ENCODE peak calls at places on chromosomes 5 and 9, in seven cellular contexts. R is kidney epithelial cell, U is adrenal gland, E is ovary, C is upper lobe of right lung, J is foreskin fibroblast, I is body of pancreas. F is an unnamed sample.

GRCh38 chr9:95722141-95722540 is 153.3 kb upstream of the ERCC6L2 start:
- DNase-seq in R (no peak), U (no peak), E (no peak), C (no peak), J (no peak), I (no peak), F (no peak)

GRCh38 chr9:33404782-33405362 is 2.5 kb upstream of the AQP7 start:
- DNase-seq in R (no peak), U (no peak), E (no peak), C (no peak), J (peak), I (no peak), F (no peak)

GRCh38 chr9:113562653-113563381 is 99.3 kb downstream of the RGS3 start:
- DNase-seq in R (no peak), U (no peak), E (peak), C (peak), J (no peak), I (no peak), F (no peak)

GRCh38 chr9:69023650-69024049 is 9.7 kb upstream of the PRKACG start:
- DNase-seq in R (no peak), U (no peak), E (no peak), C (no peak), J (no peak), I (peak), F (no peak)

GRCh38 chr5:139650689-139651501 is 2.7 kb downstream of the CXXC5 start:
- DNase-seq in R (no peak), U (peak), E (no peak), C (peak), J (peak), I (peak), F (peak)

GRCh38 chr9:91066042-91066415 is 264.4 kb downstream of the SYK start:
- DNase-seq in R (no peak), U (no peak), E (no peak), C (no peak), J (no peak), I (no peak), F (no peak)

GRCh38 chr9:94922098-94922607 is 195.7 kb downstream of the AOPEP start:
- DNase-seq in R (peak), U (no peak), E (peak), C (peak), J (peak), I (peak), F (peak)

GRCh38 chr5:17896605-17897004 is 262.3 kb downstream of the TAF11L14 start:
- DNase-seq in R (no peak), U (no peak), E (no peak), C (no peak), J (peak), I (no peak), F (peak)

GRCh38 chr9:125428060-125428481 is 166.4 kb downstream of the GAPVD1 start:
- DNase-seq in R (no peak), U (no peak), E (no peak), C (peak), J (no peak), I (no peak), F (no peak)

GRCh38 chr5:149633671-149634350 is 52.5 kb downstream of the ARHGEF37 start:
- DNase-seq in R (no peak), U (no peak), E (no peak), C (no peak), J (peak), I (no peak), F (no peak)

GRCh38 chr5:73314395-73315195 is 134.0 kb downstream of the FOXD1 start:
- DNase-seq in R (no peak), U (no peak), E (no peak), C (no peak), J (no peak), I (no peak), F (no peak)

GRCh38 chr5:40490464-40491083 is 189.1 kb upstream of the PTGER4 start:
- DNase-seq in R (no peak), U (no peak), E (no peak), C (no peak), J (peak), I (no peak), F (no peak)

GRCh38 chr5:107855171-107855570 is 184.4 kb upstream of the EFNA5 start:
- DNase-seq in R (no peak), U (no peak), E (no peak), C (no peak), J (peak), I (no peak), F (peak)

GRCh38 chr5:175735701-175736100 is 77.8 kb downstream of the HRH2 start:
- DNase-seq in R (no peak), U (no peak), E (no peak), C (no peak), J (no peak), I (no peak), F (no peak)

GRCh38 chr5:39714036-39714698 is 289.4 kb upstream of the DAB2 start:
- DNase-seq in R (no peak), U (peak), E (no peak), C (no peak), J (peak), I (peak), F (peak)

GRCh38 chr9:124008307-124008854 is 3.2 kb upstream of the LHX2 start:
- DNase-seq in R (no peak), U (no peak), E (no peak), C (no peak), J (no peak), I (no peak), F (no peak)

GRCh38 chr9:115084709-115085108 is 33.2 kb downstream of the TNC start:
- DNase-seq in R (no peak), U (no peak), E (no peak), C (no peak), J (no peak), I (no peak), F (no peak)

GRCh38 chr5:158609328-158609727 is 490.4 kb downstream of the EBF1 start:
- DNase-seq in R (no peak), U (no peak), E (no peak), C (no peak), J (peak), I (no peak), F (no peak)

GRCh38 chr5:38048400-38048799 is 208.6 kb upstream of the GDNF start:
- DNase-seq in R (no peak), U (no peak), E (no peak), C (no peak), J (no peak), I (no peak), F (no peak)

GRCh38 chr5:57447656-57448055 is 35.0 kb downstream of the ACTBL2 start:
- DNase-seq in R (no peak), U (no peak), E (no peak), C (no peak), J (peak), I (no peak), F (peak)

GRCh38 chr5:141135030-141135717 is at the start of gene PCDHB5:
- DNase-seq in R (no peak), U (peak), E (no peak), C (no peak), J (peak), I (peak), F (peak)

GRCh38 chr5:102681403-102681983 is 73.6 kb upstream of the PAM start:
- DNase-seq in R (peak), U (peak), E (peak), C (peak), J (peak), I (peak), F (peak)

GRCh38 chr9:78288214-78288892 is 8.6 kb upstream of the PSAT1 start:
- DNase-seq in R (no peak), U (no peak), E (no peak), C (no peak), J (no peak), I (no peak), F (no peak)

GRCh38 chr9:135969064-135969683 is 8.0 kb upstream of the UBAC1 start:
- DNase-seq in R (no peak), U (no peak), E (no peak), C (no peak), J (no peak), I (no peak), F (peak)

GRCh38 chr5:32420506-32420905 is 24.0 kb downstream of the ZFR start:
- DNase-seq in R (no peak), U (no peak), E (no peak), C (no peak), J (peak), I (no peak), F (peak)

GRCh38 chr9:127785023-127785932 is 556 bp upstream of the CDK9 start:
- DNase-seq in R (no peak), U (peak), E (peak), C (peak), J (peak), I (peak), F (peak)

GRCh38 chr5:164354138-164354751 is 848.8 kb downstream of the MAT2B start:
- DNase-seq in R (no peak), U (no peak), E (no peak), C (no peak), J (no peak), I (no peak), F (no peak)

GRCh38 chr9:125142560-125143376 is 560 bp downstream of the SCAI start:
- DNase-seq in R (no peak), U (peak), E (no peak), C (no peak), J (no peak), I (peak), F (no peak)

GRCh38 chr5:93874080-93874479 is 132.7 kb upstream of the POU5F2 start:
- DNase-seq in R (no peak), U (no peak), E (no peak), C (no peak), J (peak), I (no peak), F (peak)

GRCh38 chr5:9927106-9927505 is 297.0 kb upstream of the TAS2R1 start:
- DNase-seq in R (peak), U (no peak), E (no peak), C (no peak), J (peak), I (no peak), F (peak)

GRCh38 chr5:6574537-6574936 is 58.3 kb downstream of the NSUN2 start:
- DNase-seq in R (no peak), U (no peak), E (no peak), C (no peak), J (no peak), I (no peak), F (peak)

GRCh38 chr9:4489919-4490704 is at the start of gene SLC1A1:
- DNase-seq in R (no peak), U (peak), E (peak), C (peak), J (peak), I (peak), F (peak)

GRCh38 chr5:31733365-31733764 is 94.4 kb downstream of the PDZD2 start:
- DNase-seq in R (no peak), U (no peak), E (no peak), C (no peak), J (no peak), I (no peak), F (no peak)

GRCh38 chr5:54021413-54022155 is 288.8 kb downstream of the ARL15 start:
- DNase-seq in R (no peak), U (no peak), E (no peak), C (no peak), J (peak), I (no peak), F (peak)

GRCh38 chr5:140926211-140926902 is at the start of gene PCDHAC1:
- DNase-seq in R (no peak), U (peak), E (peak), C (peak), J (peak), I (peak), F (peak)

GRCh38 chr5:55593115-55593472 is 58.3 kb upstream of the PLPP1 start:
- DNase-seq in R (no peak), U (no peak), E (no peak), C (no peak), J (no peak), I (no peak), F (no peak)

DNA sequence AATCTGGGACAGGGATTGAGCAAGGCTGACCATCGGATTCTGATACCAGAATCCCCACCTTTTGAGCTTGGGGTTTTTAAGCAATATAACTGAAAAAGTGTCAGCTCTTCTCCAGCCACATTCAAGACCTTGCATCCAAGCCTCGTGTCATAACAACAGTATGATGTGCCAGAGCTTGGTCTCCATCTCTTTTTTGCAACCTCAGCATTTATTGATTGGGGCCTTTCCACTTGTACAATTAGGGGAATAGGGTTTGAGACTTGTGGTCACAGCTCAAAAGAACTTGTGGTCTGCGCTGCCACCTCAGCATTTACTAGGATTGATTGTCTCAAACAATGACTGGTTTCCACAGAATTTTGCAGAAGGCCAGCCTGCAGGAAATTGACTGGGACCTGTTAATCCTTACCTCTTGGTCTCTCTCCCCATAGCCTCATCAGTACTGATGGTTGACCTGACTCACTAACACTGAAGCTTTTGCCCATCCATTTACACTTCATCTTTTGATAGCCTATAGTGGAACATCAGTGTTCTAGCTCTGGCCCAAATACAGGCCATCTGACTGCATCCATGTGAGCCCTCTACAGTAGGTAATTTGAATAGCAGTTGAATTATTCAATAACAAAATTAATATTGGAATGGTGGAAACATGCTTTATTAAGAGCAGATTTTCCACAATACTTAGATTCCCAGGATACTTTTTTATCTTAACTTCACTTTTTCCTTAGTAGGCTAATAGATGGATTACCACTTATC is 381.6 kb upstream of the PRR16 start:
- DNase-seq in R (no peak), U (no peak), E (no peak), C (no peak), J (no peak), I (no peak), F (no peak)
- TF ChIP-seq CTCF in R (no peak), U (no peak), E (no peak), C (no peak), J (no peak), I (no peak), F (peak)

DNA sequence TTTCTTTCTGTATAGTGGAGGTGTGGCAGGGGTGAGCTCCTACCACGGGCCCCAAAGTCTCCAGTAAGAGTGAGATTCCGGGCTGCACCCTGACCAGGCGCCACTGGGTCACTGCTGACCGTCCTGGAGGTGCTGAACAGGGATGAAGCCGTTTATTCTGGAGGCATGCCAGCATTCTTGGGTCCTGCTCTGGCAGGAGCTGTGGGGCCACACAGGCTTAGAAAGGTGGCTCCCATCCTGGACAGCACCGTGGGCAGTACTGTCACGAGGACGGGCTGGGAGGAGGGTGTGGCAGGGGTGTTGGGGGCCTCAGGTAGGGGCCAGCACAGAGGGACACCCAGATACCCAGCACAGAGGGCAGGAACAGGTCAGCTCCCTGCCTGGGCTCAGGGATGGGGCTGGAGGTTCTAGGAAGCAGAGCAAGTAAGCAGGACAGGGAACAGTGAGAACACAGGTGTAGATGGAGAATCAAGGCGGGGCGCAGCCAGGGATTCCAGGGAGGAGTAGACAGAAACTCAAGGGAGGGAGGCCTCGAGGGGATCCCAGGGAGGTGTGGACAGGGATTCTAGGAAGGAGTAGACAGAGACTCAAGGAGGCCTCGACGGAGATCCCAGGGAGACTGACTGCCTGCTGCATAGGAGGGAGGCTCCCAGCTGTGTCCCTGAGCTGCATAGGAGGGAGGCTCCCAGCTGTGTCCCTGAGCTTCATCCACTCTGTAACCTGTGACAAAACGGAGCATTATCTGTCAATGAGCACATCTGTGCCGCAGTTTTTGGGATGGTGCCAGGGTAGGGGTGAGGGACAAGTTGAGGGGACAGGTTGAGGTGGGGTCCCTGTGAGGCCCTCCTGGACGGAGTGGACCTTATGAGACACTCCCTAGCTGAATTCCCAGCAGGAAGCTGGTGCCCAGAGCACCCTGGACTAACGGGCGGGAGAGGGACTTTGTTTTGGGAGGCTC is 1.1 kb upstream of the PLEKHG4B start:
- DNase-seq in R (no peak), U (no peak), E (no peak), C (no peak), J (no peak), I (peak), F (no peak)
- H3K4me3 ChIP-seq in R (no peak), U (no peak), E (no peak), C (no peak), J (no peak), I (no peak), F (no peak)

DNA sequence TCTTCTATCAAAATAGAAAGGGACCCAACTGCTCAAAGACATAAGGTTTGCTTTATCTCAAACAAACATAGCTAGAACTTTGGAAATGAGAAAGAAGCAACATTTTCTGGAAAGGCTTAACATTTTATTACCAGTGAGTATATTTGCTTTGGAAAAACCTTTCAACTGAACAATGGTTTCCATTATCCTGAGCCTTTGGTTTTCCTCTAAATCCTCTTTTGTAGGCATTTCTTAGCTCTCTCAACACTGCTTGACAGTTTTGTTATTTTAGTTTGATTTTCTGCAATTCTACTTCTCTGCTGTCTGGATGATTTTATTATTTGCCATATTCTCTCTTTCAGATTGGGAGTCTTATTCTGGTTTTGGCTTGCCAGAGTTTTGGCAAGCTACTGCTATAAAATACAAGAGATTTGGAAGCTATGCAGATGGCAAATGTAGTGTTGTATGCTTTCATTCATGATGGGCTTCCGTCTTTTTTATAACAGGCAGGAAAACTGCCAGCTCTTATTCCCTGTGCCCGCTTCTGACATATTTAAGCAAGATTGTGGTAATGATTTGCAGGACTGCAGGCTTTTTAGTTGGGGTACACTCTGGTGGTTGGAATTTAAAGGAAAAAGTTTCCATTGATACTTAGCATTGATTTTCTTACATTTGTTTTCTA is 734.8 kb downstream of the DTWD2 start:
- DNase-seq in R (no peak), U (no peak), E (no peak), C (no peak), J (no peak), I (no peak), F (no peak)
- TF ChIP-seq CTCF in R (no peak), U (no peak), E (no peak), C (no peak), J (no peak), I (no peak), F (no peak)

DNA sequence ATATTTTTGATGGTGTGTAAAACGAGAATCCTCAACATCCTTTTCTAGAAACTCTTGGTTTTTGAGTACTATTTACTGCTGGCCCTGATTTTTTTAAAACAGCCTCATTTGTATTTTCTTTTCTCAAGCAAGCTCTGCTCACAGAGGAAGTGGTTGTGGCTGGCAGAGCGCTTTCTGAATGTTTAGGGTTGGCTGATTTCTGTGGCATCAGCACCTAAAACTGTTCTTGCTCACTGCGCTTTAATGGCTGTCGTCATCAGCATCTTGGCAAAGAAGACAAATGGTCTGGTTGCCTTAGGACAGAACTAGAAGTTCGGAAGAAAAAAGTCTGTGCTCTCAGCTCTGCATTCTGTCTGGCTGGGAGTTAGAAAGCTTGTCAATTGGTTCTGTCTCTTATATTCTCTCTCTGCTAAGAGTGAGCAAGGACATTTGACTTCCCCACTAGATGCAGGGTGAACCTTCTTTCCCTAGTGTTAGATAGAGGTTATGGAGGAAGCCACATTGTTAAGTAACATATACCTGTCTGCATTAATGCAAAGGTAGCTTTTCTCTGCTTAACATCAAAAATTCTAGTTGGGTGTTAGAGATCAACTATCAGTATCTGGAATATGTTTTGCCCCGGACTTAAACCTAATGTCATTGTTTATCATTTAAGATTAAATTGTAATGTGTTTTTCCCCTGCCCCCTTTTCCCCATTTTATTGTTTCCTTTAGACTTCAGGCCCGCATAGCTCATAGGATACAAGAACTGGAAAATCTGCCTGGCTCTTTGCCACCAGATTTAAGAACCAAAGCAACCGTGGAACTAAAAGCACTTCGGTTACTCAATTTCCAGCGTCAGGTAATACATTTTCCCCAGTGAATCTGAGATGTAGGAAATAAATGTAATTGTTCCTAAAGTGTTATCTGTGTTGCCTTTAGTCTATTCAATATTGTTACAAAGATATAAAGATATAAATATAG is 39.0 kb downstream of the SMARCA2 start:
- DNase-seq in R (peak), U (no peak), E (no peak), C (no peak), J (peak), I (peak), F (peak)
- H3K4me3 ChIP-seq in R (no peak), U (no peak), E (no peak), C (no peak), J (no peak), I (no peak), F (no peak)

GRCh38 chr5:135567661-135568060 is 11.1 kb downstream of the CXCL14 start:
- DNase-seq in R (no peak), U (no peak), E (no peak), C (no peak), J (peak), I (no peak), F (no peak)

GRCh38 chr5:135568241-135568640 is 10.6 kb downstream of the CXCL14 start:
- DNase-seq in R (no peak), U (no peak), E (no peak), C (no peak), J (no peak), I (no peak), F (no peak)

GRCh38 chr5:135565256-135565655 is 13.5 kb downstream of the CXCL14 start:
- DNase-seq in R (no peak), U (no peak), E (no peak), C (no peak), J (peak), I (no peak), F (peak)

GRCh38 chr5:135565691-135566421 is 12.9 kb downstream of the CXCL14 start:
- DNase-seq in R (no peak), U (peak), E (peak), C (peak), J (peak), I (peak), F (peak)

GRCh38 chr5:135566422-135567416 is 12.1 kb downstream of the CXCL14 start:
- DNase-seq in R (no peak), U (no peak), E (no peak), C (no peak), J (no peak), I (no peak), F (no peak)
- TF ChIP-seq CTCF in R (no peak), U (no peak), E (no peak), C (no peak), J (no peak), I (no peak), F (no peak)